ENCODE peak calls at places on chromosome 4, in nine cellular contexts. C is GDM1; M is endothelial cell; B is stimulated activated CD8-positive, alpha-beta memory T cell treated with anti-CD3 and anti-CD28 coated beads, Interleukin-15, amount 100 ng/mL, for 4 hours; F is stimulated activated CD4-positive, alpha-beta T cell treated with anti-CD3 and anti-CD28 coated beads, Interleukin-12 subunit alpha, Interleukin-12 subunit beta, amount 100 ng/mL, for 48 hours; N is pancreas; K is posterior vena cava; I is glomerular endothelial cell; E is HT-29. W is an unnamed sample.

GRCh38 chr4:146308951-146309350 is 94.6 kb downstream of the REELD1 start:
- DNase-seq in C (no peak), M (no peak), B (no peak), F (no peak), N (no peak), K (no peak), I (no peak), E (no peak), W (no peak)

GRCh38 chr4:52836653-52837052 is 25.5 kb upstream of the RASL11B start:
- DNase-seq in C (no peak), M (no peak), B (no peak), F (no peak), N (no peak), K (no peak), I (no peak), E (no peak), W (no peak)

GRCh38 chr4:123396294-123397275 is at the start of gene SPRY1:
- DNase-seq in C (peak; percentile 81), M (peak; percentile 80), B (peak; percentile 50), F (peak; percentile 77), N (peak; percentile 85), K (peak; percentile 93), I (peak; percentile 83), E (peak; percentile 93), W (peak; percentile 86)

GRCh38 chr4:11416071-11416766 is 12.5 kb downstream of the HS3ST1 start:
- DNase-seq in C (no peak), M (no peak), B (no peak), F (no peak), N (no peak), K (no peak), I (no peak), E (no peak), W (no peak)

GRCh38 chr4:67885727-67886126 is 1.9 kb upstream of the TMPRSS11D start:
- DNase-seq in C (no peak), M (no peak), B (no peak), F (no peak), N (no peak), K (no peak), I (peak; percentile 64), E (no peak), W (no peak)

GRCh38 chr4:1675136-1675801 is 8.8 kb downstream of the FAM53A start:
- DNase-seq in C (no peak), M (no peak), B (no peak), F (no peak), N (no peak), K (no peak), I (no peak), E (no peak), W (no peak)

GRCh38 chr4:110854021-110854678 is 231.3 kb upstream of the PITX2 start:
- DNase-seq in C (no peak), M (no peak), B (no peak), F (no peak), N (no peak), K (no peak), I (no peak), E (no peak), W (no peak)

GRCh38 chr4:110514889-110515479 is 39.0 kb downstream of the ENPEP start:
- DNase-seq in C (no peak), M (no peak), B (no peak), F (no peak), N (no peak), K (no peak), I (no peak), E (peak; percentile 44), W (no peak)

GRCh38 chr4:13980317-13980716 is 352.8 kb upstream of the BOD1L1 start:
- DNase-seq in C (peak; percentile 52), M (no peak), B (no peak), F (no peak), N (no peak), K (no peak), I (no peak), E (peak; percentile 54), W (no peak)

GRCh38 chr4:4384837-4385236 is 2.1 kb upstream of the NSG1 start:
- DNase-seq in C (no peak), M (peak; percentile 72), B (no peak), F (peak; percentile 4), N (no peak), K (peak; percentile 58), I (no peak), E (no peak), W (peak; percentile 64)

GRCh38 chr4:106114284-106114683 is 201.7 kb downstream of the TBCK start:
- DNase-seq in C (no peak), M (no peak), B (no peak), F (no peak), N (no peak), K (no peak), I (no peak), E (no peak), W (no peak)

GRCh38 chr4:77152421-77152820 is 4.6 kb upstream of the CCNG2 start:
- DNase-seq in C (no peak), M (no peak), B (no peak), F (no peak), N (no peak), K (no peak), I (no peak), E (peak; percentile 45), W (no peak)

GRCh38 chr4:95949136-95949765 is 109.4 kb downstream of the PDHA2 start:
- DNase-seq in C (no peak), M (no peak), B (no peak), F (no peak), N (no peak), K (no peak), I (no peak), E (no peak), W (no peak)

GRCh38 chr4:104408893-104409292 is 85.8 kb downstream of the CXXC4 start:
- DNase-seq in C (no peak), M (no peak), B (no peak), F (no peak), N (no peak), K (no peak), I (no peak), E (no peak), W (no peak)

GRCh38 chr4:8029689-8030088 is 90.0 kb upstream of the AFAP1 start:
- DNase-seq in C (no peak), M (no peak), B (no peak), F (no peak), N (no peak), K (no peak), I (no peak), E (no peak), W (no peak)

GRCh38 chr4:47913858-47914218 is 545 bp downstream of the NFXL1 start:
- DNase-seq in C (no peak), M (peak; percentile 49), B (no peak), F (no peak), N (peak; percentile 69), K (peak; percentile 84), I (no peak), E (no peak), W (no peak)

GRCh38 chr4:84855774-84856173 is 110.7 kb downstream of the WDFY3 start:
- DNase-seq in C (no peak), M (no peak), B (no peak), F (no peak), N (no peak), K (no peak), I (no peak), E (no peak), W (no peak)

GRCh38 chr4:119116925-119117900 is 18.4 kb upstream of the MYOZ2 start:
- DNase-seq in C (no peak), M (no peak), B (no peak), F (no peak), N (no peak), K (no peak), I (no peak), E (no peak), W (no peak)

GRCh38 chr4:139609647-139610046 is 53.6 kb upstream of the SETD7 start:
- DNase-seq in C (no peak), M (no peak), B (no peak), F (no peak), N (no peak), K (no peak), I (no peak), E (no peak), W (no peak)

GRCh38 chr4:664713-665231 is 9.3 kb downstream of the ATP5ME start:
- DNase-seq in C (no peak), M (no peak), B (no peak), F (no peak), N (peak; percentile 28), K (peak; percentile 67), I (no peak), E (no peak), W (no peak)

GRCh38 chr4:3235581-3235980 is 13.4 kb upstream of the MSANTD1 start:
- DNase-seq in C (no peak), M (no peak), B (no peak), F (no peak), N (no peak), K (no peak), I (no peak), E (no peak), W (no peak)

GRCh38 chr4:41028392-41029076 is 185.8 kb downstream of the APBB2 start:
- DNase-seq in C (no peak), M (no peak), B (no peak), F (no peak), N (no peak), K (no peak), I (no peak), E (no peak), W (no peak)